ENCODE peak calls at places on chromosomes 12 and 14, in four cellular contexts. D, V, Y and B are unnamed samples.
A peak's percentile ranks its signal among the peaks of the same experiment; 100 is the strongest.

GRCh38 chr12:51788876-51789275 is 59.6 kb downstream of the FIGNL2 start:
- DNase-seq in D (no peak), V (no peak), Y (no peak), B (no peak)

GRCh38 chr14:92794547-92794941 is 439 bp downstream of the GOLGA5 start:
- DNase-seq in D (no peak), V (no peak), Y (no peak), B (no peak)

GRCh38 chr12:124645530-124646244 is 78.3 kb upstream of the NCOR2 start:
- DNase-seq in D (no peak), V (no peak), Y (no peak), B (no peak)

GRCh38 chr12:121295746-121296617 is 527 bp downstream of the CAMKK2 start:
- DNase-seq in D (no peak), V (peak; percentile 46), Y (peak; percentile 37), B (no peak)

GRCh38 chr12:52879394-52880351 is 25.2 kb downstream of the KRT8 start:
- DNase-seq in D (no peak), V (peak; percentile 84), Y (peak; percentile 95), B (peak; percentile 82)

GRCh38 chr14:54818201-54819133 is 84.2 kb downstream of the GCH1 start:
- DNase-seq in D (no peak), V (no peak), Y (peak; percentile 23), B (no peak)

GRCh38 chr12:108337235-108338223 is 1.6 kb downstream of the CMKLR1 start:
- DNase-seq in D (no peak), V (no peak), Y (peak; percentile 33), B (no peak)

GRCh38 chr12:109737631-109738030 is 24.0 kb downstream of the FAM222A start:
- DNase-seq in D (no peak), V (peak; percentile 13), Y (no peak), B (peak; percentile 25)

GRCh38 chr14:35557221-35557747 is 23.3 kb downstream of the INSM2 start:
- DNase-seq in D (no peak), V (no peak), Y (no peak), B (no peak)

GRCh38 chr14:50083467-50084337 is 32.7 kb downstream of the VCPKMT start:
- DNase-seq in D (no peak), V (no peak), Y (no peak), B (no peak)

GRCh38 chr14:89926709-89927108 is 27.8 kb downstream of the EFCAB11 start:
- DNase-seq in D (no peak), V (no peak), Y (no peak), B (no peak)

GRCh38 chr12:105504286-105504685 is 173.8 kb downstream of the C12orf75 start:
- DNase-seq in D (no peak), V (no peak), Y (no peak), B (no peak)

GRCh38 chr14:33451211-33451610 is 499.7 kb downstream of the EGLN3 start:
- DNase-seq in D (no peak), V (no peak), Y (no peak), B (no peak)

GRCh38 chr12:120783197-120783596 is 57.6 kb downstream of the ACADS start:
- DNase-seq in D (no peak), V (no peak), Y (peak; percentile 18), B (no peak)

GRCh38 chr12:32455607-32456063 is 56.3 kb downstream of the FGD4 start:
- DNase-seq in D (no peak), V (no peak), Y (peak; percentile 72), B (no peak)